ENCODE peak calls at places on chromosome X, in five cellular contexts. One of them, this sample, is unnamed.

GRCh38 chrX:56563231-56564116 is at the start of gene UBQLN2:
- DNase-seq in mesendoderm: peak
- DNase-seq in uterus: peak
- DNase-seq in stimulated activated CD4-positive, alpha-beta T cell treated with anti-CD3 and anti-CD28 coated beads, Interleukin-1b, Interleukin-23, amount 100 ng/mL, for 4 hours: peak
- DNase-seq in mesenchymal stem cell: peak
- DNase-seq in this sample: peak

GRCh38 chrX:41599507-41599906 is 89.3 kb upstream of the GPR34 start:
- DNase-seq in stimulated activated CD4-positive, alpha-beta T cell treated with anti-CD3 and anti-CD28 coated beads, Interleukin-1b, Interleukin-23, amount 100 ng/mL, for 4 hours: no peak
- DNase-seq in mesenchymal stem cell: no peak
- DNase-seq in mesendoderm: no peak
- DNase-seq in uterus: no peak
- DNase-seq in this sample: no peak

GRCh38 chrX:72554448-72555140 is 18.0 kb downstream of the HDAC8 start:
- DNase-seq in stimulated activated CD4-positive, alpha-beta T cell treated with anti-CD3 and anti-CD28 coated beads, Interleukin-1b, Interleukin-23, amount 100 ng/mL, for 4 hours: no peak
- DNase-seq in mesendoderm: peak
- DNase-seq in mesenchymal stem cell: peak
- DNase-seq in uterus: no peak
- DNase-seq in this sample: no peak

GRCh38 chrX:17990542-17990941 is 129.4 kb upstream of the RAI2 start:
- DNase-seq in stimulated activated CD4-positive, alpha-beta T cell treated with anti-CD3 and anti-CD28 coated beads, Interleukin-1b, Interleukin-23, amount 100 ng/mL, for 4 hours: no peak
- DNase-seq in uterus: no peak
- DNase-seq in mesenchymal stem cell: no peak
- DNase-seq in mesendoderm: no peak
- DNase-seq in this sample: no peak

GRCh38 chrX:42466706-42467105 is 311.3 kb downstream of the PPP1R2C start:
- DNase-seq in mesenchymal stem cell: no peak
- DNase-seq in mesendoderm: no peak
- DNase-seq in uterus: no peak
- DNase-seq in stimulated activated CD4-positive, alpha-beta T cell treated with anti-CD3 and anti-CD28 coated beads, Interleukin-1b, Interleukin-23, amount 100 ng/mL, for 4 hours: no peak
- DNase-seq in this sample: no peak

GRCh38 chrX:131058136-131058868 is at the start of gene ARHGAP36:
- DNase-seq in mesenchymal stem cell: peak
- DNase-seq in uterus: no peak
- DNase-seq in mesendoderm: no peak
- DNase-seq in stimulated activated CD4-positive, alpha-beta T cell treated with anti-CD3 and anti-CD28 coated beads, Interleukin-1b, Interleukin-23, amount 100 ng/mL, for 4 hours: no peak
- DNase-seq in this sample: no peak

GRCh38 chrX:22922961-22923360 is 76.8 kb upstream of the DDX53 start:
- DNase-seq in mesendoderm: no peak
- DNase-seq in mesenchymal stem cell: peak
- DNase-seq in stimulated activated CD4-positive, alpha-beta T cell treated with anti-CD3 and anti-CD28 coated beads, Interleukin-1b, Interleukin-23, amount 100 ng/mL, for 4 hours: no peak
- DNase-seq in uterus: peak
- DNase-seq in this sample: no peak

GRCh38 chrX:42754129-42754528 is 23.8 kb downstream of the PPP1R2C start:
- DNase-seq in mesendoderm: no peak
- DNase-seq in stimulated activated CD4-positive, alpha-beta T cell treated with anti-CD3 and anti-CD28 coated beads, Interleukin-1b, Interleukin-23, amount 100 ng/mL, for 4 hours: no peak
- DNase-seq in mesenchymal stem cell: no peak
- DNase-seq in uterus: no peak
- DNase-seq in this sample: no peak

GRCh38 chrX:106903291-106903820 is at the start of gene RIPPLY1:
- DNase-seq in stimulated activated CD4-positive, alpha-beta T cell treated with anti-CD3 and anti-CD28 coated beads, Interleukin-1b, Interleukin-23, amount 100 ng/mL, for 4 hours: no peak
- DNase-seq in uterus: no peak
- DNase-seq in mesendoderm: peak
- DNase-seq in mesenchymal stem cell: no peak
- DNase-seq in this sample: no peak

GRCh38 chrX:55007633-55008032 is 7.5 kb downstream of the APEX2 start:
- DNase-seq in mesendoderm: no peak
- DNase-seq in mesenchymal stem cell: peak
- DNase-seq in stimulated activated CD4-positive, alpha-beta T cell treated with anti-CD3 and anti-CD28 coated beads, Interleukin-1b, Interleukin-23, amount 100 ng/mL, for 4 hours: no peak
- DNase-seq in uterus: peak
- DNase-seq in this sample: peak

GRCh38 chrX:136176399-136176825 is 29.1 kb downstream of the FHL1 start:
- DNase-seq in mesendoderm: no peak
- DNase-seq in mesenchymal stem cell: peak
- DNase-seq in stimulated activated CD4-positive, alpha-beta T cell treated with anti-CD3 and anti-CD28 coated beads, Interleukin-1b, Interleukin-23, amount 100 ng/mL, for 4 hours: no peak
- DNase-seq in uterus: peak
- DNase-seq in this sample: no peak

GRCh38 chrX:132171478-132171877 is 43.7 kb upstream of the FRMD7 start:
- DNase-seq in uterus: no peak
- DNase-seq in stimulated activated CD4-positive, alpha-beta T cell treated with anti-CD3 and anti-CD28 coated beads, Interleukin-1b, Interleukin-23, amount 100 ng/mL, for 4 hours: no peak
- DNase-seq in mesenchymal stem cell: no peak
- DNase-seq in mesendoderm: no peak
- DNase-seq in this sample: peak

GRCh38 chrX:68500105-68500504 is 1.3 kb downstream of the YIPF6 start:
- DNase-seq in uterus: no peak
- DNase-seq in stimulated activated CD4-positive, alpha-beta T cell treated with anti-CD3 and anti-CD28 coated beads, Interleukin-1b, Interleukin-23, amount 100 ng/mL, for 4 hours: no peak
- DNase-seq in mesenchymal stem cell: no peak
- DNase-seq in mesendoderm: no peak
- DNase-seq in this sample: no peak

GRCh38 chrX:1767026-1767425 is 152.2 kb downstream of the ASMT start:
- DNase-seq in mesendoderm: peak
- DNase-seq in uterus: no peak
- DNase-seq in mesenchymal stem cell: no peak
- DNase-seq in stimulated activated CD4-positive, alpha-beta T cell treated with anti-CD3 and anti-CD28 coated beads, Interleukin-1b, Interleukin-23, amount 100 ng/mL, for 4 hours: no peak
- DNase-seq in this sample: no peak

GRCh38 chrX:107741318-107741813 is 34.2 kb downstream of the TSC22D3 start:
- DNase-seq in mesendoderm: no peak
- DNase-seq in stimulated activated CD4-positive, alpha-beta T cell treated with anti-CD3 and anti-CD28 coated beads, Interleukin-1b, Interleukin-23, amount 100 ng/mL, for 4 hours: no peak
- DNase-seq in uterus: no peak
- DNase-seq in mesenchymal stem cell: no peak
- DNase-seq in this sample: no peak

GRCh38 chrX:78619829-78620228 is 39.3 kb downstream of the RTL3 start:
- DNase-seq in mesenchymal stem cell: no peak
- DNase-seq in stimulated activated CD4-positive, alpha-beta T cell treated with anti-CD3 and anti-CD28 coated beads, Interleukin-1b, Interleukin-23, amount 100 ng/mL, for 4 hours: no peak
- DNase-seq in mesendoderm: no peak
- DNase-seq in uterus: no peak
- DNase-seq in this sample: peak

GRCh38 chrX:132737743-132738142 is 220.7 kb downstream of the HS6ST2 start:
- DNase-seq in stimulated activated CD4-positive, alpha-beta T cell treated with anti-CD3 and anti-CD28 coated beads, Interleukin-1b, Interleukin-23, amount 100 ng/mL, for 4 hours: peak
- DNase-seq in uterus: no peak
- DNase-seq in mesendoderm: no peak
- DNase-seq in mesenchymal stem cell: no peak
- DNase-seq in this sample: no peak

GRCh38 chrX:48904180-48904579 is 6.5 kb downstream of the PQBP1 start:
- DNase-seq in mesenchymal stem cell: no peak
- DNase-seq in mesendoderm: no peak
- DNase-seq in stimulated activated CD4-positive, alpha-beta T cell treated with anti-CD3 and anti-CD28 coated beads, Interleukin-1b, Interleukin-23, amount 100 ng/mL, for 4 hours: no peak
- DNase-seq in uterus: no peak
- DNase-seq in this sample: no peak

GRCh38 chrX:68826113-68826980 is 2.5 kb upstream of the EFNB1 start:
- DNase-seq in uterus: no peak
- DNase-seq in stimulated activated CD4-positive, alpha-beta T cell treated with anti-CD3 and anti-CD28 coated beads, Interleukin-1b, Interleukin-23, amount 100 ng/mL, for 4 hours: no peak
- DNase-seq in mesendoderm: no peak
- DNase-seq in mesenchymal stem cell: no peak
- DNase-seq in this sample: no peak

GRCh38 chrX:149021164-149021563 is 483.9 kb downstream of the IDS start:
- DNase-seq in mesenchymal stem cell: no peak
- DNase-seq in stimulated activated CD4-positive, alpha-beta T cell treated with anti-CD3 and anti-CD28 coated beads, Interleukin-1b, Interleukin-23, amount 100 ng/mL, for 4 hours: no peak
- DNase-seq in uterus: no peak
- DNase-seq in mesendoderm: no peak
- DNase-seq in this sample: no peak

GRCh38 chrX:47707031-47707780 is 48.2 kb upstream of the UXT start:
- DNase-seq in mesenchymal stem cell: no peak
- DNase-seq in uterus: no peak
- DNase-seq in stimulated activated CD4-positive, alpha-beta T cell treated with anti-CD3 and anti-CD28 coated beads, Interleukin-1b, Interleukin-23, amount 100 ng/mL, for 4 hours: no peak
- DNase-seq in mesendoderm: no peak
- DNase-seq in this sample: no peak

GRCh38 chrX:152925835-152926234 is 28.0 kb downstream of the ZNF185 start:
- DNase-seq in stimulated activated CD4-positive, alpha-beta T cell treated with anti-CD3 and anti-CD28 coated beads, Interleukin-1b, Interleukin-23, amount 100 ng/mL, for 4 hours: no peak
- DNase-seq in mesenchymal stem cell: no peak
- DNase-seq in mesendoderm: no peak
- DNase-seq in uterus: no peak
- DNase-seq in this sample: no peak

This sample was measured in endothelial cell of umbilical vein.